ENCODE peak calls at places on chromosomes 3 and 15, in five cellular contexts. L is OCI-LY7, Z is HCT116, F is uterus, E is Panc1. O is an unnamed sample.
A peak's percentile ranks its signal among the peaks of the same experiment; 100 is the strongest.

GRCh38 chr3:26962419-26963355 is 340.1 kb downstream of the LRRC3B start:
- DNase-seq in L (no peak), F (no peak), Z (no peak), E (no peak), O (peak; percentile 24)

GRCh38 chr3:179716811-179717210 is 64.0 kb downstream of the USP13 start:
- DNase-seq in E (no peak), L (no peak), F (no peak), Z (no peak), O (no peak)

GRCh38 chr3:23704316-23704715 is 101.4 kb upstream of the UBE2E1 start:
- DNase-seq in E (no peak), L (no peak), F (no peak), Z (no peak), O (no peak)

GRCh38 chr3:124774305-124774673 is 44.0 kb downstream of the UMPS start:
- DNase-seq in L (no peak), F (no peak), Z (no peak), E (no peak), O (no peak)

GRCh38 chr3:170809021-170809974 is 60.7 kb downstream of the RPL22L1 start:
- DNase-seq in L (peak; percentile 48), Z (peak; percentile 56), E (peak; percentile 59), F (peak; percentile 28), O (peak; percentile 16)

GRCh38 chr3:127732303-127732702 is 59.6 kb downstream of the ABTB1 start:
- DNase-seq in Z (no peak), F (no peak), E (no peak), L (no peak), O (no peak)

GRCh38 chr15:100762289-100762688 is 117.3 kb upstream of the ALDH1A3 start:
- DNase-seq in F (no peak), Z (no peak), L (no peak), E (no peak), O (no peak)

GRCh38 chr3:100067589-100067988 is 46.7 kb downstream of the FILIP1L start:
- DNase-seq in L (no peak), Z (no peak), F (no peak), E (no peak), O (no peak)

DNA sequence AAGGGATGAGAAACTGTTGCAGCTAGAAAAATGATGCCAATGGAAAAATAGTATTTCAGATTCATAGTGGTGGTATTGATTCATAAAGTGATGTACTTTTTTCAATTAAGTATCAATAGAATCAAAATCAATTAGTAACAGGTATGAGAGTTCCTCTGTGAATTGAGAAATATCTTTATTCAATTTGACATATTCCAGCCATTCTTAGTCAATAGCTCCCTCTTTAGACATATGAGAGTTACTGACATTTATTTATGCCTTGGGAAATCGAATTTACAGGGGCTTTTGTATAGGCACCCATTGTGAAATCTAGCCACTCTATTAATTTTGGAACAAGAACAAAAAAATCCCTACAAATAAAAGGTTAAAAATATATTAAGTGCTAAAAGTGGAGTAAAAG is 386.9 kb upstream of the CNTN3 start:
- DNase-seq in L (no peak), Z (no peak), F (no peak), E (no peak), O (no peak)
- TF ChIP-seq CTCF in L (peak; percentile 61), Z (no peak), F (no peak), E (no peak), O (peak; percentile 10)

GRCh38 chr15:43218908-43219706 is 1.7 kb downstream of the EPB42 start:
- DNase-seq in Z (no peak), E (no peak), F (no peak), L (peak; percentile 6), O (no peak)
- TF ChIP-seq CTCF in Z (peak; percentile 50), E (no peak), F (no peak), L (peak; percentile 38), O (peak; percentile 11)

DNA sequence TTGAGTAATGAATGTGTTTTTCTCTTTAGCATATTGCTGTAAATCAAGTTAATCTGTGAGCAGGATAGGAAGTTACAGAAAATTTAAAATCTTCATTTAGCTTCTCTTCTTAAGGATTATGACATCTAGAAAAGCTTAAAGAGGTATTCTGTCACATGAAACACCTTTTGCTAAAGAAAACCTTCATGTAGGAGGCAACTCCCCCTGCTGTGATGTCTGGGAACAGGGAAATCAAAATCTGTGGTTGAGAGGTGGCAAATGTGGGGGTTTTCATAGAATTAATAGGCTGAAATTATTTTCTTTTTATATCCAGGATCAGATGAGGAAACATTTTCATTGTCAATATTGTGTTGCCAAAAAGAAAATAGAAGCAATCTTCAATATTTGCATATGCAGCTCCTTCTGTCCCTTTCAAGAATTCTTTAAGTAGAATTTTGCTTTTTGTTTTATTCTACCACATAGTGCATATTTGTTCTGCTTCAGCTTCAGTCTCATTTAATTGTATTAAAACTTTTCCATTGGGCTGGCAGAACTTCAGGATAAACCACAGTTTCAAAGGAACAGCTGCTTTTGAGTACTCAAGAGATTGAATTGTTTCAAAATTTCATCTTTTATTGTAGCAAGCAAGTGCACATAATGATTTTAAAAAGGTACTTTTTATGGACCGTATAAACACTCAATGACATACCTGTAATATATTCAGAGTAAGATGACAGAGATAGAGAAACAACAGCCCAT is 128.4 kb downstream of the RAP2B start:
- DNase-seq in F (no peak), L (peak; percentile 7), Z (no peak), E (no peak), O (no peak)
- TF ChIP-seq CTCF in F (no peak), L (no peak), Z (peak; percentile 47), E (no peak), O (peak; percentile 10)

GRCh38 chr3:189961525-189962161 is 159.1 kb downstream of the P3H2 start:
- DNase-seq in E (no peak), Z (peak; percentile 75), L (peak; percentile 60), F (peak; percentile 85), O (peak; percentile 68)
- TF ChIP-seq CTCF in E (peak; percentile 95), Z (peak; percentile 89), L (peak; percentile 94), F (peak; percentile 96), O (peak; percentile 92)

GRCh38 chr15:95826831-95827230 is 503.7 kb upstream of the NR2F2 start:
- DNase-seq in E (no peak), L (no peak), F (no peak), Z (no peak), O (peak; percentile 16)
- TF ChIP-seq CTCF in E (peak; percentile 44), L (peak; percentile 14), F (no peak), Z (peak; percentile 50), O (no peak)

GRCh38 chr15:65184305-65184943 is 718 bp downstream of the CLPX start:
- DNase-seq in Z (no peak), E (no peak), F (peak; percentile 53), L (peak; percentile 58), O (peak; percentile 47)

GRCh38 chr15:65182538-65182937 is 2.6 kb downstream of the CLPX start:
- DNase-seq in Z (no peak), E (no peak), L (peak; percentile 18), F (no peak), O (no peak)

GRCh38 chr15:65189102-65189740 is 4.1 kb upstream of the CLPX start:
- DNase-seq in E (peak; percentile 33), F (peak; percentile 64), Z (peak; percentile 63), L (peak; percentile 66), O (peak; percentile 61)

GRCh38 chr15:65183847-65184159 is 1.3 kb downstream of the CLPX start:
- DNase-seq in E (no peak), Z (no peak), F (no peak), L (no peak), O (no peak)

DNA sequence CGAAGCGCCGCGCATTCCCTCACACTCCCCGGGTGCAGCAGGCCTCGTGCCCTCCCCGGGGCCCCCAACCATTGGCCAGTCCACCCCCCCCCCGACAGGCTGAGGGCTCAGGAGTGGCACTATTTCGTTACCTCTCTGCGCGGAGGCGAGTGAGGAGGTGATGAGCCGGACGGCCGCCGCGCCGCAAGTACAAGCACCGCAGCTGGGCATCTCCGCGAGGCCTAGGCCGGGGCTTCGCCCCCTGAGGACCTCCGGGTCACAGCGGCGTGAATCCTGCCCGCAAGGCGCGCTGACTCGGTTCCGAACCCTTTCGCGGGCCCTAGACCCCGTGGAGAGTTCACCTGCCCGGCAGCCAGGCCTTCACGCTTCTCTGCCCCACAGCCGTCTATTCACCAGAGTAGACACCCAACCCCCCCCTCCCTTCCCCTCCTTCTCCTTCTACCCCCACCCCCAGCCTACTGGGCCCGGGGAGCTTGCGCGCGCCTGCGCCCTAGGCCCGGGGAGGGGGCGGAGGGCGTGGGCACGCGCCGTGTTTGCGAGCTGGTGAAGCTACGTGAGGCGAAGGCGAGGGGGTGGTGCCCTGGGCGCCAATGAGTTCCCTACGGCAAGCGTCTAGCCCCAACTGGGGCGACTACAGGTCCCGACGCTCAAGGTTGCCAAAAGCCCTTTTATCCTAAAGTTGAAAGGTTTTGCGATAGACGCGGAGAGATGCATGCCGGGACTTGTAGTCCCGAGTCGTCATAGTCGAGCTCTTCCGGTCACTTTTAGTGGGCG is at the start of gene CLPX:
- DNase-seq in Z (peak; percentile 92), L (peak; percentile 92), E (peak; percentile 89), F (peak; percentile 92), O (peak; percentile 91)
- TF ChIP-seq CTCF in Z (no peak), L (no peak), E (no peak), F (no peak), O (no peak)

GRCh38 chr15:67382723-67383122 is 128.1 kb downstream of the IQCH start:
- DNase-seq in E (no peak), Z (no peak), F (no peak), L (no peak), O (no peak)

GRCh38 chr15:67385971-67386370 is 131.4 kb downstream of the IQCH start:
- DNase-seq in L (no peak), F (no peak), Z (no peak), E (no peak), O (no peak)

GRCh38 chr15:67381416-67382045 is 126.9 kb downstream of the IQCH start:
- DNase-seq in F (no peak), Z (no peak), L (no peak), E (no peak), O (no peak)

GRCh38 chr15:67384761-67385160 is 130.2 kb downstream of the IQCH start:
- DNase-seq in L (no peak), Z (no peak), F (no peak), E (no peak), O (no peak)

GRCh38 chr15:67383903-67384302 is 129.3 kb downstream of the IQCH start:
- DNase-seq in E (no peak), L (peak; percentile 5), F (no peak), Z (no peak), O (no peak)
- TF ChIP-seq CTCF in E (peak; percentile 33), L (peak; percentile 38), F (no peak), Z (peak; percentile 31), O (no peak)

GRCh38 chr3:126197854-126198584 is 17.6 kb upstream of the ALDH1L1 start:
- DNase-seq in Z (peak; percentile 67), F (peak; percentile 72), L (peak; percentile 55), E (peak; percentile 46), O (peak; percentile 61)
- TF ChIP-seq CTCF in Z (peak; percentile 82), F (peak; percentile 58), L (peak; percentile 81), E (peak; percentile 86), O (peak; percentile 75)

O was measured in GM13977.